ENCODE peak calls at places on chromosomes 1 and 21, in eight cellular contexts. One of them, this sample, is unnamed.

GRCh38 chr1:161198206-161198876 is 513 bp downstream of the ADAMTS4 start:
- DNase-seq in HepG2: peak
- DNase-seq in GM23248: peak
- DNase-seq in GM23338: peak
- DNase-seq in DND-41: no peak
- DNase-seq in HCT116: no peak
- DNase-seq in MM.1S: no peak
- DNase-seq in mammary epithelial cell: no peak
- DNase-seq in this sample: peak

GRCh38 chr1:150160964-150161626 is 11.4 kb downstream of the PLEKHO1 start:
- DNase-seq in HepG2: no peak
- DNase-seq in GM23248: no peak
- DNase-seq in GM23338: no peak
- DNase-seq in DND-41: no peak
- DNase-seq in HCT116: no peak
- DNase-seq in MM.1S: peak
- DNase-seq in mammary epithelial cell: no peak
- DNase-seq in this sample: no peak

GRCh38 chr1:25217598-25218232 is 14.6 kb downstream of the SYF2 start:
- DNase-seq in HepG2: no peak
- DNase-seq in GM23248: no peak
- DNase-seq in GM23338: peak
- DNase-seq in DND-41: no peak
- DNase-seq in HCT116: no peak
- DNase-seq in MM.1S: no peak
- DNase-seq in mammary epithelial cell: no peak
- DNase-seq in this sample: no peak

GRCh38 chr1:186813420-186813819 is 15.3 kb upstream of the PLA2G4A start:
- DNase-seq in HepG2: no peak
- DNase-seq in GM23248: peak
- DNase-seq in GM23338: peak
- DNase-seq in DND-41: no peak
- DNase-seq in HCT116: no peak
- DNase-seq in MM.1S: no peak
- DNase-seq in mammary epithelial cell: peak
- DNase-seq in this sample: no peak

GRCh38 chr1:32984090-32984828 is 19.6 kb upstream of the RNF19B start:
- DNase-seq in HepG2: no peak
- DNase-seq in GM23248: peak
- DNase-seq in GM23338: peak
- DNase-seq in DND-41: no peak
- DNase-seq in HCT116: no peak
- DNase-seq in MM.1S: peak
- DNase-seq in mammary epithelial cell: no peak
- DNase-seq in this sample: no peak

GRCh38 chr1:157085416-157085815 is 14.2 kb downstream of the ETV3L start:
- DNase-seq in HepG2: no peak
- DNase-seq in GM23248: peak
- DNase-seq in GM23338: no peak
- DNase-seq in DND-41: no peak
- DNase-seq in HCT116: no peak
- DNase-seq in MM.1S: no peak
- DNase-seq in mammary epithelial cell: no peak
- DNase-seq in this sample: no peak

GRCh38 chr1:32818804-32819541 is 1.5 kb downstream of the S100PBP start:
- DNase-seq in HepG2: no peak
- DNase-seq in GM23248: no peak
- DNase-seq in GM23338: no peak
- DNase-seq in DND-41: peak
- DNase-seq in HCT116: no peak
- DNase-seq in MM.1S: peak
- DNase-seq in mammary epithelial cell: peak
- DNase-seq in this sample: no peak

GRCh38 chr21:25863031-25863430 is 128.3 kb downstream of the GABPA start:
- DNase-seq in HepG2: no peak
- DNase-seq in GM23248: no peak
- DNase-seq in GM23338: no peak
- DNase-seq in DND-41: no peak
- DNase-seq in HCT116: no peak
- DNase-seq in MM.1S: no peak
- DNase-seq in mammary epithelial cell: no peak
- DNase-seq in this sample: no peak

GRCh38 chr21:45076245-45076661 is 1.9 kb downstream of the ADARB1 start:
- DNase-seq in HepG2: peak
- DNase-seq in GM23248: peak
- DNase-seq in GM23338: no peak
- DNase-seq in DND-41: no peak
- DNase-seq in HCT116: no peak
- DNase-seq in MM.1S: no peak
- DNase-seq in mammary epithelial cell: peak
- DNase-seq in this sample: peak

GRCh38 chr1:221620437-221621384 is 121.2 kb downstream of the DUSP10 start:
- DNase-seq in HepG2: no peak
- DNase-seq in GM23248: peak
- DNase-seq in GM23338: no peak
- DNase-seq in DND-41: no peak
- DNase-seq in HCT116: no peak
- DNase-seq in MM.1S: no peak
- DNase-seq in mammary epithelial cell: peak
- DNase-seq in this sample: no peak

GRCh38 chr21:27581168-27581567 is 614.3 kb upstream of the ADAMTS5 start:
- DNase-seq in HepG2: no peak
- DNase-seq in GM23248: peak
- DNase-seq in GM23338: no peak
- DNase-seq in DND-41: no peak
- DNase-seq in HCT116: no peak
- DNase-seq in MM.1S: no peak
- DNase-seq in mammary epithelial cell: peak
- DNase-seq in this sample: no peak

GRCh38 chr21:34670220-34670961 is 1.6 kb downstream of the CLIC6 start:
- DNase-seq in HepG2: no peak
- DNase-seq in GM23248: peak
- DNase-seq in GM23338: peak
- DNase-seq in DND-41: no peak
- DNase-seq in HCT116: no peak
- DNase-seq in MM.1S: no peak
- DNase-seq in mammary epithelial cell: peak
- DNase-seq in this sample: peak

GRCh38 chr1:205442051-205442721 is 13.7 kb downstream of the BLACAT1 start:
- DNase-seq in HepG2: no peak
- DNase-seq in GM23248: no peak
- DNase-seq in GM23338: no peak
- DNase-seq in DND-41: no peak
- DNase-seq in HCT116: no peak
- DNase-seq in MM.1S: no peak
- DNase-seq in mammary epithelial cell: no peak
- DNase-seq in this sample: peak

GRCh38 chr1:5770981-5771765 is 221.1 kb downstream of the NPHP4 start:
- DNase-seq in HepG2: peak
- DNase-seq in GM23248: peak
- DNase-seq in GM23338: no peak
- DNase-seq in DND-41: no peak
- DNase-seq in HCT116: no peak
- DNase-seq in MM.1S: no peak
- DNase-seq in mammary epithelial cell: no peak
- DNase-seq in this sample: peak

GRCh38 chr1:203300441-203301330 is 4.6 kb upstream of the BTG2 start:
- DNase-seq in HepG2: no peak
- DNase-seq in GM23248: no peak
- DNase-seq in GM23338: no peak
- DNase-seq in DND-41: no peak
- DNase-seq in HCT116: no peak
- DNase-seq in MM.1S: peak
- DNase-seq in mammary epithelial cell: no peak
- DNase-seq in this sample: no peak

GRCh38 chr21:37868896-37869295 is 47.4 kb downstream of the KCNJ6 start:
- DNase-seq in HepG2: no peak
- DNase-seq in GM23248: peak
- DNase-seq in GM23338: no peak
- DNase-seq in DND-41: no peak
- DNase-seq in HCT116: no peak
- DNase-seq in MM.1S: no peak
- DNase-seq in mammary epithelial cell: peak
- DNase-seq in this sample: no peak

GRCh38 chr1:206824327-206824726 is 41.1 kb upstream of the IL20 start:
- DNase-seq in HepG2: no peak
- DNase-seq in GM23248: no peak
- DNase-seq in GM23338: no peak
- DNase-seq in DND-41: no peak
- DNase-seq in HCT116: no peak
- DNase-seq in MM.1S: peak
- DNase-seq in mammary epithelial cell: no peak
- DNase-seq in this sample: no peak

GRCh38 chr1:217493290-217493689 is 137.6 kb downstream of the GPATCH2 start:
- DNase-seq in HepG2: no peak
- DNase-seq in GM23248: peak
- DNase-seq in GM23338: no peak
- DNase-seq in DND-41: no peak
- DNase-seq in HCT116: no peak
- DNase-seq in MM.1S: no peak
- DNase-seq in mammary epithelial cell: peak
- DNase-seq in this sample: no peak

GRCh38 chr21:45557611-45558043 is 15.4 kb upstream of the SLC19A1 start:
- DNase-seq in HepG2: no peak
- DNase-seq in GM23248: no peak
- DNase-seq in GM23338: no peak
- DNase-seq in DND-41: no peak
- DNase-seq in HCT116: no peak
- DNase-seq in MM.1S: no peak
- DNase-seq in mammary epithelial cell: no peak
- DNase-seq in this sample: no peak

GRCh38 chr21:41164052-41164451 is 3.9 kb upstream of the BACE2 start:
- DNase-seq in HepG2: no peak
- DNase-seq in GM23248: no peak
- DNase-seq in GM23338: no peak
- DNase-seq in DND-41: no peak
- DNase-seq in HCT116: no peak
- DNase-seq in MM.1S: no peak
- DNase-seq in mammary epithelial cell: no peak
- DNase-seq in this sample: no peak

GRCh38 chr1:239125027-239125426 is 261.3 kb upstream of the CHRM3 start:
- DNase-seq in HepG2: no peak
- DNase-seq in GM23248: no peak
- DNase-seq in GM23338: peak
- DNase-seq in DND-41: no peak
- DNase-seq in HCT116: no peak
- DNase-seq in MM.1S: no peak
- DNase-seq in mammary epithelial cell: no peak
- DNase-seq in this sample: no peak

GRCh38 chr1:194068444-194069167 is 882.2 kb upstream of the B3GALT2 start:
- DNase-seq in HepG2: no peak
- DNase-seq in GM23248: no peak
- DNase-seq in GM23338: no peak
- DNase-seq in DND-41: no peak
- DNase-seq in HCT116: no peak
- DNase-seq in MM.1S: no peak
- DNase-seq in mammary epithelial cell: no peak
- DNase-seq in this sample: no peak

GRCh38 chr1:29171089-29171488 is 10.6 kb downstream of the SRSF4 start:
- DNase-seq in HepG2: no peak
- DNase-seq in GM23248: peak
- DNase-seq in GM23338: no peak
- DNase-seq in DND-41: no peak
- DNase-seq in HCT116: no peak
- DNase-seq in MM.1S: no peak
- DNase-seq in mammary epithelial cell: no peak
- DNase-seq in this sample: no peak
- TF ChIP-seq EZH2 in HepG2: no peak
- TF ChIP-seq EZH2 in GM23248: no peak
- TF ChIP-seq EZH2 in GM23338: no peak
- TF ChIP-seq EZH2 in DND-41: no peak
- TF ChIP-seq EZH2 in HCT116: no peak
- TF ChIP-seq EZH2 in MM.1S: no peak
- TF ChIP-seq EZH2 in mammary epithelial cell: no peak
- TF ChIP-seq EZH2 in this sample: no peak

DNA sequence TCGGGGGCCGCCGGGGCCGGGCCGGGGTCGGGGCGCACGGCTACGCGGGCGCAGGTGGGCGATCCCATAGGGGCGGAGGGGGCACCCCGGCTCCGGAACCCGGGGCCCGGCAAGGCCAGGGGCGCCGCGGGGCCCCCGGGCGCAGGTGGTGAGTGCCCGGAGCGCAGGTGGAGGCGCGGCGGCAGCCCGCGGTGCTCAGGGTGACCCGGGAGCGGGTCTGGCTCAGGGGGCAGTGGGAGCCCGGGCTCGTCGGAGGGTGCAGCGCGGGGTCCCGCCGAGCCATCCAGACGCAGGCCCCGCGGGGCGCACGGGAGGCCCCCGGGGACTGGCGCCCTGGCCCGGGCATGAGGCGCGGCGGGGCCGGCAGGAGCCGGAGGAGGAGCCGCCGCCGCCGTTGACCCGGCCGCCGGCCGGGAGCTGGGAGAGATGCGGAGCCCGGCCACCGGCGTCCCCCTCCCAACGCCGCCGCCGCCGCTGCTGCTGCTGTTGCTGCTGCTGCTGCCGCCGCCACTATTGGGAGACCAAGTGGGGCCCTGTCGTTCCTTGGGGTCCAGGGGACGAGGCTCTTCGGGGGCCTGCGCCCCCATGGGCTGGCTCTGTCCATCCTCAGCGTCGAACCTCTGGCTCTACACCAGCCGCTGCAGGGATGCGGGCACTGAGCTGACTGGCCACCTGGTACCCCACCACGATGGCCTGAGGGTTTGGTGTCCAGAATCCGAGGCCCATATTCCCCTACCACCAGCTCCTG is 489 bp downstream of the CELSR2 start:
- DNase-seq in HepG2: no peak
- DNase-seq in GM23248: peak
- DNase-seq in GM23338: peak
- DNase-seq in DND-41: no peak
- DNase-seq in HCT116: no peak
- DNase-seq in MM.1S: no peak
- DNase-seq in mammary epithelial cell: no peak
- DNase-seq in this sample: peak
- TF ChIP-seq EZH2 in HepG2: no peak
- TF ChIP-seq EZH2 in GM23248: no peak
- TF ChIP-seq EZH2 in GM23338: no peak
- TF ChIP-seq EZH2 in DND-41: no peak
- TF ChIP-seq EZH2 in HCT116: no peak
- TF ChIP-seq EZH2 in MM.1S: no peak
- TF ChIP-seq EZH2 in mammary epithelial cell: no peak
- TF ChIP-seq EZH2 in this sample: no peak

DNA sequence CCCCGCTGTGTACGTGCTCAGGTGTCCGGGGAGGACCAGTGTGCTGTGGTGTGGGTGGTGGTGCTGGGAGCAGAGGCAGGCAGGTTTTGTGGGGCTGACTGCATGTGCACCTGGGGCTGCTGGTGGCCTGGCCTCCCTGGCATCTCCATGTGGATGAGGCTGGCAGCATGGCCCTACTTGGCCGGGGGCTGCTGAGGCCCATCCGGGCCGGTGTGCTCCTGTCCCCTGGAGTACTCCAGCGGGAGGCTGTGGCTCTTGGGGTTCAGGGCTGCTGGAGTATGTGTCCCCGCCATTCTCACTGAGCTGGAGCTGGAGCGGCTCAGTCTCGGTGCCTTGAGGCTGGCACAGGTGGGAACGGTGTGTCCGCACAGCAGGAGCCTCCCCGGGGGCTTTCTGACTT is 20.8 kb upstream of the PEX10 start:
- DNase-seq in HepG2: no peak
- DNase-seq in GM23248: no peak
- DNase-seq in GM23338: no peak
- DNase-seq in DND-41: no peak
- DNase-seq in HCT116: no peak
- DNase-seq in MM.1S: no peak
- DNase-seq in mammary epithelial cell: no peak
- DNase-seq in this sample: no peak
- TF ChIP-seq EZH2 in HepG2: peak
- TF ChIP-seq EZH2 in GM23248: no peak
- TF ChIP-seq EZH2 in GM23338: no peak
- TF ChIP-seq EZH2 in DND-41: no peak
- TF ChIP-seq EZH2 in HCT116: no peak
- TF ChIP-seq EZH2 in MM.1S: no peak
- TF ChIP-seq EZH2 in mammary epithelial cell: no peak
- TF ChIP-seq EZH2 in this sample: no peak

GRCh38 chr1:18646091-18646775 is 15.6 kb downstream of the PAX7 start:
- DNase-seq in HepG2: peak
- DNase-seq in GM23248: no peak
- DNase-seq in GM23338: no peak
- DNase-seq in DND-41: no peak
- DNase-seq in HCT116: no peak
- DNase-seq in MM.1S: no peak
- DNase-seq in mammary epithelial cell: no peak
- DNase-seq in this sample: peak
- TF ChIP-seq EZH2 in HepG2: peak
- TF ChIP-seq EZH2 in GM23248: peak
- TF ChIP-seq EZH2 in GM23338: peak
- TF ChIP-seq EZH2 in DND-41: peak
- TF ChIP-seq EZH2 in HCT116: no peak
- TF ChIP-seq EZH2 in MM.1S: peak
- TF ChIP-seq EZH2 in mammary epithelial cell: peak
- TF ChIP-seq EZH2 in this sample: peak

This sample was measured in neural progenitor cell.